ENCODE peak calls at places on chromosomes 2 and 18, in six cellular contexts. H is HCT116, C is K562, F is GM12878, I is A549, Q is endothelial cell of umbilical vein. J is an unnamed sample.
A peak's percentile ranks its signal among the peaks of the same experiment; 100 is the strongest.

GRCh38 chr2:222610746-222611145 is 45.1 kb downstream of the FARSB start:
- DNase-seq in F (no peak), I (no peak), H (no peak), C (no peak), Q (no peak), J (peak; percentile 15)

GRCh38 chr2:75224636-75225094 is 25.3 kb upstream of the TACR1 start:
- DNase-seq in H (no peak), I (no peak), C (no peak), F (no peak), Q (no peak), J (no peak)

GRCh38 chr2:120366698-120367097 is 20.8 kb downstream of the INHBB start:
- DNase-seq in I (no peak), F (no peak), C (no peak), H (no peak), Q (no peak), J (no peak)

GRCh38 chr2:221402072-221402471 is 170.0 kb downstream of the EPHA4 start:
- DNase-seq in F (no peak), I (no peak), Q (no peak), C (no peak), H (no peak), J (no peak)

GRCh38 chr18:2917255-2918047 is 70.6 kb downstream of the EMILIN2 start:
- DNase-seq in Q (peak; percentile 56), C (no peak), F (no peak), I (no peak), H (no peak), J (no peak)

GRCh38 chr2:15588329-15588919 is 3.2 kb upstream of the DDX1 start:
- DNase-seq in Q (peak; percentile 68), I (peak; percentile 71), H (peak; percentile 53), C (peak; percentile 75), F (no peak), J (peak; percentile 65)

GRCh38 chr2:191245869-191246531 is 796 bp downstream of the MYO1B start:
- DNase-seq in H (peak; percentile 19), Q (peak; percentile 60), I (peak; percentile 71), C (no peak), F (no peak), J (peak; percentile 77)

GRCh38 chr2:134738150-134738865 is 19.5 kb upstream of the TMEM163 start:
- DNase-seq in F (no peak), H (no peak), I (no peak), Q (peak; percentile 46), C (no peak), J (no peak)

GRCh38 chr2:96305979-96306308 is 598 bp upstream of the SNRNP200 start:
- DNase-seq in C (no peak), I (no peak), F (no peak), Q (no peak), H (no peak), J (no peak)

GRCh38 chr18:9221661-9222060 is 85.1 kb downstream of the ANKRD12 start:
- DNase-seq in C (no peak), Q (no peak), I (no peak), F (no peak), H (no peak), J (no peak)

GRCh38 chr2:54560146-54560881 is 104.2 kb downstream of the SPTBN1 start:
- DNase-seq in Q (peak; percentile 52), H (no peak), I (peak; percentile 64), C (peak; percentile 48), F (no peak), J (peak; percentile 86)

GRCh38 chr2:54561010-54561409 is 104.9 kb downstream of the SPTBN1 start:
- DNase-seq in C (no peak), H (no peak), I (no peak), Q (no peak), F (no peak), J (no peak)

GRCh38 chr2:54558188-54558975 is 102.3 kb downstream of the SPTBN1 start:
- DNase-seq in F (no peak), C (peak; percentile 76), H (peak; percentile 56), Q (peak; percentile 86), I (peak; percentile 78), J (peak; percentile 89)

GRCh38 chr2:54558976-54559410 is 102.9 kb downstream of the SPTBN1 start:
- DNase-seq in I (no peak), Q (no peak), H (no peak), C (peak; percentile 39), F (no peak), J (peak; percentile 63)

GRCh38 chr2:54559593-54560145 is 103.5 kb downstream of the SPTBN1 start:
- DNase-seq in H (no peak), I (peak; percentile 65), F (no peak), Q (peak; percentile 91), C (peak; percentile 50), J (peak; percentile 88)
- TF ChIP-seq POLR2A in H (no peak), I (no peak), F (peak; percentile 65), Q (peak; percentile 85), C (no peak), J (peak; percentile 36)

GRCh38 chr2:184596819-184597411 is 1.4 kb upstream of the ZNF804A start:
- DNase-seq in H (peak; percentile 27), C (no peak), Q (peak; percentile 54), I (no peak), F (no peak), J (peak; percentile 94)

GRCh38 chr2:184597996-184598312 is 375 bp upstream of the ZNF804A start:
- DNase-seq in Q (no peak), H (no peak), I (no peak), F (no peak), C (no peak), J (no peak)

GRCh38 chr2:184598313-184599053 is at the start of gene ZNF804A:
- DNase-seq in C (peak; percentile 32), H (no peak), Q (peak; percentile 61), F (peak; percentile 36), I (no peak), J (peak; percentile 93)

GRCh38 chr2:184599875-184600227 is 1.5 kb downstream of the ZNF804A start:
- DNase-seq in H (no peak), F (no peak), Q (peak; percentile 34), C (no peak), I (no peak), J (peak; percentile 76)

DNA sequence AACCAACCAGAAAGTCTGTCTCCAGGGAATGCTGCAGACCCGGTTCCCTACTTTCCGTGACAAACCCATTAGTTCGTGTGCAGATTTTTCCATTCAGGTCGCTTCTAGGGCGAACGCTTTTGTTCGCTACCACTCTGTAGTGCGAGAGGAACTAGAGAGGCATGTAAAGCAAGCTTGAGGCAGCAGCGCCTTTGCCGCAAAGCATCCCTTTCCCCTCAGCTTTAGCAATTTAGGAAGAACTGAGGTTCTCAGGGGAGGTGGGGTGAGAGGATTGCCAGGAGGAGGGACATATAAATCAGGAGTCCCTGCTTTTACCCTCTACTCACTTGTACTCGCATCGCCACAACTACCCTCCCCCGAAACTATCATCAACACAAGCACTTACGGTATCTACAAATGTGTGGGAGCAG is 753 bp upstream of the ZNF804A start:
- DNase-seq in F (no peak), H (peak; percentile 26), Q (peak; percentile 65), C (no peak), I (no peak), J (peak; percentile 94)
- TF ChIP-seq MAX in F (no peak), H (no peak), Q (no peak), C (no peak), I (no peak), J (no peak)

DNA sequence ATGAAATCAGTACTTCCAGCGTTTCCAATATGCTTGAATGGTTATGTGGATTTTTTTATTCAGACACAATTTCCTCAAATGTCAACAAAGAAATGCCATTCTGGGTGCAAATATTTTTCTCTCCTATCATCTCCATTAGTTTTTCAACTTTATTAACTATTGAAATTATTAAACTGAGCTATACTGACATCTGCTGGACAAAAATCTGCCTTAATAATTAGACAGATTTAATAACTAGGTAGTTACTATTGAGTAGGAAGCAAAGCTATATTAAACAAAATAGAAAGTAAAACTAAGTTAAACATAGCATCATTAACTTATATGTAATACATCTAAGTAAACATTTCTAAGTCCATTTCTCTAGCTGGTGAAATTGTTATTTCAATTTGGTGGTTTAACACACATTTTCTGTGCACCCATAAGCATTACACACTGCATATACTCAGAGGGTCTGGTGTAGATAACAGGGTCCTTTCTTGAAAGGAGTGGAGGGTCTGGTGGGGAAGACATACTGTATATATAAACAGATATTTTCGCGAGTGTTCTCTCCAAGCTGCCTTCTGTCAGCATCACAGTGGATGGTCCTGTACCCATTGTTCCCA is 77.0 kb downstream of the LANCL1 start:
- DNase-seq in H (peak; percentile 4), Q (peak; percentile 21), C (no peak), F (no peak), I (peak; percentile 11), J (no peak)
- TF ChIP-seq CTCF in H (no peak), Q (peak; percentile 21), C (no peak), F (peak; percentile 26), I (peak; percentile 49), J (no peak)

GRCh38 chr2:71747573-71747972 is 294.2 kb downstream of the DYSF start:
- DNase-seq in C (no peak), I (no peak), H (peak; percentile 23), Q (no peak), F (no peak), J (no peak)
- TF ChIP-seq POLR2A in C (no peak), I (no peak), H (no peak), Q (no peak), F (no peak), J (no peak)

GRCh38 chr2:184599054-184599874 is 935 bp downstream of the ZNF804A start:
- DNase-seq in Q (peak; percentile 33), F (no peak), I (no peak), C (no peak), H (peak; percentile 19), J (peak; percentile 85)
- TF ChIP-seq MAX in Q (no peak), F (no peak), I (no peak), C (no peak), H (peak; percentile 52), J (peak; percentile 94)

J was measured in NB4.